ENCODE peak calls at places on chromosomes 6 and 20, in six cellular contexts. One of them, this sample, is unnamed.

GRCh38 chr6:47780510-47781356 is 1.1 kb upstream of the OPN5 start:
- DNase-seq in ureter: no peak
- DNase-seq in NCI-H2081: peak
- DNase-seq in KG1: peak
- DNase-seq in activated T-helper 1 cell treated with anti-CD3 and anti-CD28 coated beads, Interleukin-2, amount 50 U/mL, for 16 hours: no peak
- DNase-seq in aorta: no peak
- DNase-seq in this sample: peak

GRCh38 chr6:149168968-149169367 is 148.5 kb upstream of the TAB2 start:
- DNase-seq in ureter: no peak
- DNase-seq in NCI-H2081: no peak
- DNase-seq in KG1: no peak
- DNase-seq in activated T-helper 1 cell treated with anti-CD3 and anti-CD28 coated beads, Interleukin-2, amount 50 U/mL, for 16 hours: no peak
- DNase-seq in aorta: no peak
- DNase-seq in this sample: no peak

GRCh38 chr20:44650777-44651493 is 564 bp downstream of the ADA start:
- DNase-seq in ureter: no peak
- DNase-seq in NCI-H2081: no peak
- DNase-seq in KG1: no peak
- DNase-seq in activated T-helper 1 cell treated with anti-CD3 and anti-CD28 coated beads, Interleukin-2, amount 50 U/mL, for 16 hours: no peak
- DNase-seq in aorta: no peak
- DNase-seq in this sample: no peak

GRCh38 chr20:3980260-3981131 is 34.9 kb downstream of the RNF24 start:
- DNase-seq in ureter: no peak
- DNase-seq in NCI-H2081: no peak
- DNase-seq in KG1: no peak
- DNase-seq in activated T-helper 1 cell treated with anti-CD3 and anti-CD28 coated beads, Interleukin-2, amount 50 U/mL, for 16 hours: no peak
- DNase-seq in aorta: no peak
- DNase-seq in this sample: peak

GRCh38 chr6:133553652-133554051 is 312.5 kb downstream of the EYA4 start:
- DNase-seq in ureter: peak
- DNase-seq in NCI-H2081: peak
- DNase-seq in KG1: peak
- DNase-seq in activated T-helper 1 cell treated with anti-CD3 and anti-CD28 coated beads, Interleukin-2, amount 50 U/mL, for 16 hours: no peak
- DNase-seq in aorta: no peak
- DNase-seq in this sample: no peak

GRCh38 chr20:6651016-6651415 is 116.5 kb upstream of the BMP2 start:
- DNase-seq in ureter: peak
- DNase-seq in NCI-H2081: no peak
- DNase-seq in KG1: no peak
- DNase-seq in activated T-helper 1 cell treated with anti-CD3 and anti-CD28 coated beads, Interleukin-2, amount 50 U/mL, for 16 hours: no peak
- DNase-seq in aorta: no peak
- DNase-seq in this sample: no peak

GRCh38 chr6:136823128-136823660 is 802 bp downstream of the PEX7 start:
- DNase-seq in ureter: no peak
- DNase-seq in NCI-H2081: peak
- DNase-seq in KG1: no peak
- DNase-seq in activated T-helper 1 cell treated with anti-CD3 and anti-CD28 coated beads, Interleukin-2, amount 50 U/mL, for 16 hours: no peak
- DNase-seq in aorta: no peak
- DNase-seq in this sample: no peak

GRCh38 chr6:134029495-134030455 is 22.6 kb downstream of the SLC2A12 start:
- DNase-seq in ureter: no peak
- DNase-seq in NCI-H2081: peak
- DNase-seq in KG1: no peak
- DNase-seq in activated T-helper 1 cell treated with anti-CD3 and anti-CD28 coated beads, Interleukin-2, amount 50 U/mL, for 16 hours: no peak
- DNase-seq in aorta: no peak
- DNase-seq in this sample: no peak

GRCh38 chr6:141532211-141532610 is 600.5 kb upstream of the GJE1 start:
- DNase-seq in ureter: no peak
- DNase-seq in NCI-H2081: no peak
- DNase-seq in KG1: no peak
- DNase-seq in activated T-helper 1 cell treated with anti-CD3 and anti-CD28 coated beads, Interleukin-2, amount 50 U/mL, for 16 hours: no peak
- DNase-seq in aorta: no peak
- DNase-seq in this sample: no peak

GRCh38 chr6:7431594-7432390 is 42.2 kb downstream of the RIOK1 start:
- DNase-seq in ureter: no peak
- DNase-seq in NCI-H2081: no peak
- DNase-seq in KG1: no peak
- DNase-seq in activated T-helper 1 cell treated with anti-CD3 and anti-CD28 coated beads, Interleukin-2, amount 50 U/mL, for 16 hours: no peak
- DNase-seq in aorta: no peak
- DNase-seq in this sample: peak

GRCh38 chr6:1080453-1081328 is 231.2 kb upstream of the FOXQ1 start:
- DNase-seq in ureter: no peak
- DNase-seq in NCI-H2081: no peak
- DNase-seq in KG1: no peak
- DNase-seq in activated T-helper 1 cell treated with anti-CD3 and anti-CD28 coated beads, Interleukin-2, amount 50 U/mL, for 16 hours: no peak
- DNase-seq in aorta: no peak
- DNase-seq in this sample: no peak

GRCh38 chr6:161383951-161384350 is 110.1 kb upstream of the AGPAT4 start:
- DNase-seq in ureter: no peak
- DNase-seq in NCI-H2081: no peak
- DNase-seq in KG1: no peak
- DNase-seq in activated T-helper 1 cell treated with anti-CD3 and anti-CD28 coated beads, Interleukin-2, amount 50 U/mL, for 16 hours: no peak
- DNase-seq in aorta: no peak
- DNase-seq in this sample: no peak

GRCh38 chr6:16409531-16410441 is 171.4 kb downstream of the GMPR start:
- DNase-seq in ureter: peak
- DNase-seq in NCI-H2081: no peak
- DNase-seq in KG1: no peak
- DNase-seq in activated T-helper 1 cell treated with anti-CD3 and anti-CD28 coated beads, Interleukin-2, amount 50 U/mL, for 16 hours: no peak
- DNase-seq in aorta: no peak
- DNase-seq in this sample: no peak

GRCh38 chr6:130696806-130697205 is 130.4 kb upstream of the SMLR1 start:
- DNase-seq in ureter: no peak
- DNase-seq in NCI-H2081: no peak
- DNase-seq in KG1: no peak
- DNase-seq in activated T-helper 1 cell treated with anti-CD3 and anti-CD28 coated beads, Interleukin-2, amount 50 U/mL, for 16 hours: no peak
- DNase-seq in aorta: no peak
- DNase-seq in this sample: no peak

GRCh38 chr6:84357631-84358030 is 130.2 kb upstream of the CEP162 start:
- DNase-seq in ureter: no peak
- DNase-seq in NCI-H2081: no peak
- DNase-seq in KG1: no peak
- DNase-seq in activated T-helper 1 cell treated with anti-CD3 and anti-CD28 coated beads, Interleukin-2, amount 50 U/mL, for 16 hours: no peak
- DNase-seq in aorta: no peak
- DNase-seq in this sample: no peak

GRCh38 chr6:68650142-68650541 is 15.1 kb downstream of the ADGRB3 start:
- DNase-seq in ureter: no peak
- DNase-seq in NCI-H2081: no peak
- DNase-seq in KG1: no peak
- DNase-seq in activated T-helper 1 cell treated with anti-CD3 and anti-CD28 coated beads, Interleukin-2, amount 50 U/mL, for 16 hours: no peak
- DNase-seq in aorta: no peak
- DNase-seq in this sample: no peak

GRCh38 chr6:100906325-100906724 is 25.2 kb upstream of the ASCC3 start:
- DNase-seq in ureter: no peak
- DNase-seq in NCI-H2081: no peak
- DNase-seq in KG1: no peak
- DNase-seq in activated T-helper 1 cell treated with anti-CD3 and anti-CD28 coated beads, Interleukin-2, amount 50 U/mL, for 16 hours: no peak
- DNase-seq in aorta: no peak
- DNase-seq in this sample: no peak

GRCh38 chr6:144480518-144480917 is 195.4 kb downstream of the UTRN start:
- DNase-seq in ureter: no peak
- DNase-seq in NCI-H2081: no peak
- DNase-seq in KG1: no peak
- DNase-seq in activated T-helper 1 cell treated with anti-CD3 and anti-CD28 coated beads, Interleukin-2, amount 50 U/mL, for 16 hours: no peak
- DNase-seq in aorta: no peak
- DNase-seq in this sample: no peak

GRCh38 chr6:137177611-137178010 is 4.2 kb upstream of the IL22RA2 start:
- DNase-seq in ureter: no peak
- DNase-seq in NCI-H2081: no peak
- DNase-seq in KG1: no peak
- DNase-seq in activated T-helper 1 cell treated with anti-CD3 and anti-CD28 coated beads, Interleukin-2, amount 50 U/mL, for 16 hours: no peak
- DNase-seq in aorta: no peak
- DNase-seq in this sample: no peak

GRCh38 chr6:27049863-27050781 is 197.4 kb upstream of the PRSS16 start:
- DNase-seq in ureter: peak
- DNase-seq in NCI-H2081: no peak
- DNase-seq in KG1: no peak
- DNase-seq in activated T-helper 1 cell treated with anti-CD3 and anti-CD28 coated beads, Interleukin-2, amount 50 U/mL, for 16 hours: no peak
- DNase-seq in aorta: no peak
- DNase-seq in this sample: no peak

GRCh38 chr6:89268776-89269175 is 46.3 kb downstream of the GABRR2 start:
- DNase-seq in ureter: no peak
- DNase-seq in NCI-H2081: no peak
- DNase-seq in KG1: no peak
- DNase-seq in activated T-helper 1 cell treated with anti-CD3 and anti-CD28 coated beads, Interleukin-2, amount 50 U/mL, for 16 hours: no peak
- DNase-seq in aorta: no peak
- DNase-seq in this sample: no peak

This sample was measured in NCI-H2227 treated with DMSO at 0.1 percent for 48 hours.